ENCODE peak calls at places on chromosome 19, in seven cellular contexts. J is CD4-positive, CD25-positive, alpha-beta regulatory T cell; H is amygdala; E is NCI-H748 treated with DMSO at 0.1 percent for 48 hours; R is activated T-cell treated with anti-CD3 and anti-CD28 coated beads, Interleukin-2, amount 50 U/mL, for 72 hours; U is AG09309; Z is activated CD8-positive, alpha-beta memory T cell treated with anti-CD3 and anti-CD28 coated beads for 1 hour. X is an unnamed sample.

GRCh38 chr19:13700621-13701020 is 63.7 kb upstream of the MRI1 start:
- DNase-seq in J (no peak), H (no peak), E (no peak), R (no peak), U (no peak), Z (no peak), X (no peak)

GRCh38 chr19:56141416-56141992 is 417 bp downstream of the ZNF444 start:
- DNase-seq in J (peak), H (no peak), E (no peak), R (peak), U (no peak), Z (no peak), X (no peak)

GRCh38 chr19:47512183-47512947 is 2.5 kb downstream of the NAPA start:
- DNase-seq in J (no peak), H (no peak), E (no peak), R (no peak), U (peak), Z (no peak), X (no peak)

GRCh38 chr19:48683349-48683748 is 10.5 kb upstream of the NTN5 start:
- DNase-seq in J (no peak), H (peak), E (no peak), R (peak), U (no peak), Z (no peak), X (no peak)

GRCh38 chr19:35336166-35336955 is 7.4 kb downstream of the CD22 start:
- DNase-seq in J (no peak), H (no peak), E (no peak), R (no peak), U (no peak), Z (no peak), X (no peak)

GRCh38 chr19:4371209-4371897 is 28.0 kb downstream of the MPND start:
- DNase-seq in J (no peak), H (no peak), E (no peak), R (no peak), U (no peak), Z (no peak), X (no peak)

GRCh38 chr19:36152061-36152885 is at the start of gene COX7A1:
- DNase-seq in J (no peak), H (no peak), E (no peak), R (no peak), U (no peak), Z (no peak), X (peak)

GRCh38 chr19:44738161-44738535 is 10.4 kb upstream of the BCL3 start:
- DNase-seq in J (no peak), H (no peak), E (no peak), R (no peak), U (no peak), Z (no peak), X (no peak)

GRCh38 chr19:5356428-5356827 is 15.8 kb upstream of the PTPRS start:
- DNase-seq in J (no peak), H (no peak), E (no peak), R (no peak), U (no peak), Z (no peak), X (no peak)

GRCh38 chr19:39385629-39386411 is 5.1 kb downstream of the PAF1 start:
- DNase-seq in J (no peak), H (no peak), E (no peak), R (no peak), U (no peak), Z (no peak), X (no peak)

GRCh38 chr19:38543807-38544568 is 73.8 kb downstream of the MAP4K1 start:
- DNase-seq in J (no peak), H (peak), E (peak), R (peak), U (peak), Z (no peak), X (no peak)

GRCh38 chr19:45245334-45245787 is at the start of gene EXOC3L2:
- DNase-seq in J (no peak), H (no peak), E (no peak), R (no peak), U (no peak), Z (no peak), X (no peak)

GRCh38 chr19:47790398-47790814 is 11.9 kb downstream of the SELENOW start:
- DNase-seq in J (peak), H (peak), E (peak), R (peak), U (no peak), Z (peak), X (peak)

GRCh38 chr19:47111081-47111589 is 2.4 kb downstream of the ZC3H4 start:
- DNase-seq in J (peak), H (no peak), E (no peak), R (peak), U (no peak), Z (no peak), X (peak)

GRCh38 chr19:10289836-10290438 is at the start of gene ICAM5:
- DNase-seq in J (no peak), H (no peak), E (no peak), R (peak), U (no peak), Z (no peak), X (no peak)

GRCh38 chr19:33344210-33344609 is 29.3 kb upstream of the CEBPG start:
- DNase-seq in J (no peak), H (no peak), E (peak), R (no peak), U (no peak), Z (no peak), X (no peak)

GRCh38 chr19:57302727-57303401 is 17.4 kb upstream of the ZNF543 start:
- DNase-seq in J (no peak), H (no peak), E (no peak), R (no peak), U (no peak), Z (no peak), X (no peak)

GRCh38 chr19:52689804-52690394 is 44.9 kb downstream of the ZNF611 start:
- DNase-seq in J (peak), H (peak), E (no peak), R (peak), U (no peak), Z (no peak), X (peak)

GRCh38 chr19:16416574-16416973 is 55.2 kb downstream of the EPS15L1 start:
- DNase-seq in J (no peak), H (no peak), E (no peak), R (no peak), U (no peak), Z (no peak), X (no peak)

GRCh38 chr19:29074579-29074978 is 138.4 kb downstream of the UQCRFS1 start:
- DNase-seq in J (no peak), H (no peak), E (no peak), R (no peak), U (no peak), Z (no peak), X (no peak)

GRCh38 chr19:16315825-16316505 is 8.7 kb upstream of the KLF2 start:
- DNase-seq in J (no peak), H (no peak), E (no peak), R (no peak), U (peak), Z (no peak), X (no peak)

GRCh38 chr19:48836089-48837017 is at the start of gene HSD17B14:
- DNase-seq in J (no peak), H (no peak), E (peak), R (no peak), U (no peak), Z (no peak), X (no peak)

GRCh38 chr19:15292847-15293582 is 39.3 kb downstream of the BRD4 start:
- DNase-seq in J (no peak), H (no peak), E (no peak), R (no peak), U (no peak), Z (no peak), X (no peak)

GRCh38 chr19:49954092-49954825 is 6.7 kb downstream of the SIGLEC11 start:
- DNase-seq in J (no peak), H (no peak), E (no peak), R (no peak), U (no peak), Z (no peak), X (no peak)

GRCh38 chr19:374183-374885 is 29.7 kb upstream of the MIER2 start:
- DNase-seq in J (no peak), H (no peak), E (no peak), R (no peak), U (no peak), Z (no peak), X (no peak)

GRCh38 chr19:5621311-5621944 is 1.1 kb downstream of the SAFB2 start:
- DNase-seq in J (no peak), H (no peak), E (no peak), R (no peak), U (no peak), Z (no peak), X (no peak)

GRCh38 chr19:57269515-57270250 is 10.6 kb upstream of the ZNF460 start:
- DNase-seq in J (no peak), H (no peak), E (no peak), R (no peak), U (peak), Z (no peak), X (no peak)

GRCh38 chr19:38684078-38684861 is 36.8 kb downstream of the ACTN4 start:
- DNase-seq in J (peak), H (no peak), E (peak), R (peak), U (peak), Z (no peak), X (no peak)

GRCh38 chr19:33435706-33436359 is 62.3 kb downstream of the CEBPG start:
- DNase-seq in J (no peak), H (no peak), E (no peak), R (no peak), U (no peak), Z (no peak), X (no peak)

GRCh38 chr19:18090545-18091216 is 3.9 kb upstream of the IL12RB1 start:
- DNase-seq in J (no peak), H (no peak), E (no peak), R (no peak), U (no peak), Z (no peak), X (peak)

GRCh38 chr19:5125797-5126497 is 157.0 kb downstream of the KDM4B start:
- DNase-seq in J (no peak), H (no peak), E (no peak), R (no peak), U (no peak), Z (no peak), X (no peak)

GRCh38 chr19:5775668-5776309 is 8.8 kb downstream of the PRR22 start:
- DNase-seq in J (no peak), H (no peak), E (no peak), R (no peak), U (peak), Z (no peak), X (no peak)

GRCh38 chr19:33953023-33953422 is 156.4 kb downstream of the KCTD15 start:
- DNase-seq in J (no peak), H (no peak), E (no peak), R (no peak), U (no peak), Z (no peak), X (no peak)

GRCh38 chr19:6070179-6071102 is 39.9 kb downstream of the RFX2 start:
- DNase-seq in J (no peak), H (no peak), E (no peak), R (peak), U (no peak), Z (no peak), X (no peak)

GRCh38 chr19:6765738-6766356 is 1.4 kb downstream of the SH2D3A start:
- DNase-seq in J (no peak), H (no peak), E (peak), R (no peak), U (no peak), Z (no peak), X (no peak)

GRCh38 chr19:50728084-50728737 is 5.0 kb downstream of the CLEC11A start:
- DNase-seq in J (no peak), H (peak), E (no peak), R (peak), U (no peak), Z (peak), X (peak)

GRCh38 chr19:22882797-22883196 is 50.7 kb downstream of the ZNF723 start:
- DNase-seq in J (no peak), H (no peak), E (peak), R (no peak), U (no peak), Z (no peak), X (no peak)

GRCh38 chr19:44808463-44809371 is at the start of gene BCAM:
- DNase-seq in J (no peak), H (no peak), E (no peak), R (no peak), U (no peak), Z (no peak), X (peak)

GRCh38 chr19:55406869-55407624 is 541 bp downstream of the UBE2S start:
- DNase-seq in J (peak), H (no peak), E (no peak), R (no peak), U (no peak), Z (no peak), X (no peak)

X was measured in cardiac septum.